ENCODE peak calls at places on chromosomes 3 and 15, in nine cellular contexts. Q is myocyte; L is activated CD4-positive, alpha-beta T cell treated with anti-CD3 and anti-CD28 coated beads for 48 hours; Y is DMS153; G is NCI-H2029 treated with DMSO at 0.1 percent for 48 hours; N is NCI-H2081 treated with DMSO at 0.1 percent for 48 hours; T is left lobe of liver; Z is NCI-H460; D is fibroblast of villous mesenchyme. U is an unnamed sample.

GRCh38 chr15:70722266-70723123 is 40.9 kb downstream of the UACA start:
- DNase-seq in Q (peak), Z (peak), N (no peak), D (peak), T (no peak), G (no peak), Y (no peak), L (no peak), U (peak)

GRCh38 chr3:36959821-36960220 is 15.0 kb upstream of the TRANK1 start:
- DNase-seq in N (peak), Q (no peak), T (no peak), D (no peak), Z (no peak), Y (peak), L (no peak), G (peak), U (no peak)

GRCh38 chr15:31372635-31373091 is 46.0 kb downstream of the KLF13 start:
- DNase-seq in N (no peak), Y (no peak), Z (no peak), D (peak), L (no peak), T (peak), G (no peak), Q (peak), U (no peak)

GRCh38 chr3:46656778-46657556 is 36.5 kb downstream of the ALS2CL start:
- DNase-seq in D (no peak), L (no peak), N (peak), T (no peak), Q (no peak), Y (no peak), Z (no peak), G (no peak), U (no peak)

GRCh38 chr15:100437261-100437660 is 91.5 kb downstream of the CERS3 start:
- DNase-seq in Z (no peak), N (no peak), D (no peak), Y (no peak), G (no peak), L (no peak), Q (no peak), T (no peak), U (no peak)

GRCh38 chr15:31272558-31273257 is 53.9 kb upstream of the KLF13 start:
- DNase-seq in Y (peak), T (peak), D (no peak), G (no peak), L (no peak), Q (no peak), Z (no peak), N (no peak), U (no peak)

GRCh38 chr3:41265011-41265545 is 65.8 kb downstream of the CTNNB1 start:
- DNase-seq in Q (peak), N (no peak), D (peak), G (no peak), Z (peak), L (no peak), T (no peak), Y (no peak), U (no peak)

GRCh38 chr15:85592148-85592547 is 202.6 kb downstream of the KLHL25 start:
- DNase-seq in Y (no peak), G (no peak), Q (peak), L (no peak), N (no peak), D (peak), Z (peak), T (no peak), U (no peak)

GRCh38 chr3:155581579-155581978 is 163.3 kb downstream of the PLCH1 start:
- DNase-seq in D (no peak), Q (no peak), G (no peak), Z (no peak), N (no peak), Y (no peak), T (no peak), L (peak), U (no peak)

GRCh38 chr3:75262661-75263060 is 401.5 kb upstream of the FRG2C start:
- DNase-seq in Y (no peak), Q (no peak), L (no peak), T (no peak), G (no peak), D (no peak), Z (no peak), N (no peak), U (no peak)

GRCh38 chr3:157145566-157145965 is 14.4 kb downstream of the CCNL1 start:
- DNase-seq in N (no peak), Z (no peak), G (no peak), T (no peak), Q (no peak), L (no peak), Y (no peak), D (no peak), U (no peak)

GRCh38 chr3:189038773-189039720 is 132.7 kb upstream of the TPRG1 start:
- DNase-seq in Z (no peak), G (no peak), Q (no peak), D (no peak), Y (no peak), L (peak), T (no peak), N (no peak), U (no peak)

GRCh38 chr3:101266566-101266965 is 53.8 kb downstream of the IMPG2 start:
- DNase-seq in L (no peak), Z (no peak), T (no peak), Y (no peak), Q (peak), G (no peak), D (no peak), N (no peak), U (no peak)

GRCh38 chr15:64412216-64412615 is 24.6 kb downstream of the TRIP4 start:
- DNase-seq in G (no peak), Z (no peak), N (no peak), Q (no peak), D (no peak), T (no peak), L (no peak), Y (no peak), U (no peak)

GRCh38 chr3:38650248-38650940 is 907 bp upstream of the SCN5A start:
- DNase-seq in N (no peak), Q (no peak), D (no peak), G (no peak), T (no peak), Y (no peak), Z (no peak), L (no peak), U (no peak)

GRCh38 chr3:17730318-17730967 is 12.0 kb downstream of the TBC1D5 start:
- DNase-seq in T (peak), L (no peak), D (peak), G (peak), Y (peak), N (peak), Z (no peak), Q (peak), U (no peak)

GRCh38 chr3:43879166-43879565 is 188.4 kb downstream of the ABHD5 start:
- DNase-seq in T (no peak), Q (peak), N (no peak), D (no peak), Y (peak), L (peak), G (peak), Z (no peak), U (no peak)

GRCh38 chr3:55167586-55168317 is 239.9 kb upstream of the LRTM1 start:
- DNase-seq in Z (no peak), T (no peak), Y (no peak), L (no peak), G (no peak), D (peak), Q (no peak), N (no peak), U (no peak)

GRCh38 chr15:33737687-33738606 is 230.3 kb upstream of the CHRM5 start:
- DNase-seq in N (no peak), Q (peak), Z (peak), G (peak), L (peak), T (no peak), Y (no peak), D (peak), U (no peak)

GRCh38 chr3:69815959-69816358 is 76.7 kb downstream of the MITF start:
- DNase-seq in D (no peak), Q (no peak), N (no peak), T (no peak), G (no peak), L (no peak), Y (no peak), Z (no peak), U (no peak)

GRCh38 chr15:79779739-79780138 is 117.1 kb downstream of the MTHFS start:
- DNase-seq in T (no peak), N (no peak), G (no peak), Q (no peak), Y (no peak), Z (no peak), L (peak), D (no peak), U (no peak)

GRCh38 chr15:95095250-95095649 is 863.9 kb downstream of the MCTP2 start:
- DNase-seq in Y (no peak), G (no peak), D (no peak), T (no peak), L (no peak), N (no peak), Z (no peak), Q (no peak), U (no peak)

GRCh38 chr15:61138151-61138550 is 91.0 kb downstream of the RORA start:
- DNase-seq in D (peak), Z (no peak), N (no peak), G (no peak), Q (no peak), T (no peak), Y (no peak), L (no peak), U (no peak)

GRCh38 chr15:32856753-32857152 is 138.9 kb downstream of the GREM1 start:
- DNase-seq in Y (no peak), Q (peak), T (no peak), L (no peak), Z (no peak), D (peak), N (no peak), G (no peak), U (no peak)